ENCODE peak calls at places on chromosomes 7 and 10, in four cellular contexts. One of them, this sample, is unnamed.

GRCh38 chr7:79692015-79692414 is 238.5 kb upstream of the MAGI2 start:
- DNase-seq in GM23248: peak; percentile 83
- DNase-seq in H1: no peak
- DNase-seq in spleen: no peak
- DNase-seq in this sample: no peak

GRCh38 chr10:132272767-132273090 is 35.0 kb downstream of the STK32C start:
- DNase-seq in spleen: no peak
- DNase-seq in GM23248: no peak
- DNase-seq in H1: no peak
- DNase-seq in this sample: no peak

GRCh38 chr7:41873781-41874180 is 170.9 kb upstream of the INHBA start:
- DNase-seq in GM23248: peak; percentile 50
- DNase-seq in H1: no peak
- DNase-seq in spleen: no peak
- DNase-seq in this sample: no peak

GRCh38 chr10:102675887-102676616 is 31.8 kb downstream of the TRIM8 start:
- DNase-seq in spleen: no peak
- DNase-seq in GM23248: peak; percentile 72
- DNase-seq in H1: no peak
- DNase-seq in this sample: no peak

GRCh38 chr7:104535841-104536240 is 207.4 kb downstream of the LHFPL3 start:
- DNase-seq in spleen: no peak
- DNase-seq in H1: no peak
- DNase-seq in GM23248: no peak
- DNase-seq in this sample: no peak

GRCh38 chr10:11877506-11877905 is 54.4 kb downstream of the PROSER2 start:
- DNase-seq in spleen: peak; percentile 64
- DNase-seq in H1: no peak
- DNase-seq in GM23248: no peak
- DNase-seq in this sample: no peak

GRCh38 chr7:92731327-92732063 is 104.9 kb downstream of the CDK6 start:
- DNase-seq in GM23248: peak; percentile 52
- DNase-seq in spleen: no peak
- DNase-seq in H1: no peak
- DNase-seq in this sample: no peak

GRCh38 chr7:129947701-129948100 is 5.1 kb downstream of the UBE2H start:
- DNase-seq in spleen: no peak
- DNase-seq in GM23248: peak; percentile 14
- DNase-seq in H1: no peak
- DNase-seq in this sample: no peak

GRCh38 chr10:17181751-17182150 is 19.7 kb downstream of the TRDMT1 start:
- DNase-seq in GM23248: no peak
- DNase-seq in H1: no peak
- DNase-seq in spleen: no peak
- DNase-seq in this sample: no peak

GRCh38 chr10:12333382-12334185 is 15.8 kb upstream of the CAMK1D start:
- DNase-seq in GM23248: peak; percentile 98
- DNase-seq in spleen: peak; percentile 81
- DNase-seq in H1: no peak
- DNase-seq in this sample: peak; percentile 58

GRCh38 chr7:36408589-36408988 is 18.9 kb downstream of the ANLN start:
- DNase-seq in spleen: no peak
- DNase-seq in GM23248: no peak
- DNase-seq in H1: no peak
- DNase-seq in this sample: no peak

GRCh38 chr10:118610577-118610976 is 15.1 kb upstream of the PRLHR start:
- DNase-seq in H1: no peak
- DNase-seq in spleen: no peak
- DNase-seq in GM23248: no peak
- DNase-seq in this sample: no peak
- H3K27ac ChIP-seq in H1: no peak overlapping the region
- H3K27ac ChIP-seq in spleen: no peak overlapping the region
- H3K27ac ChIP-seq in GM23248: no peak overlapping the region
- H3K27ac ChIP-seq in this sample: no peak overlapping the region

GRCh38 chr7:138720286-138720685 is 19.1 kb upstream of the SVOPL start:
- DNase-seq in H1: no peak
- DNase-seq in GM23248: peak; percentile 61
- DNase-seq in spleen: no peak
- DNase-seq in this sample: no peak
- H3K27ac ChIP-seq in H1: no peak overlapping the region
- H3K27ac ChIP-seq in GM23248: no peak overlapping the region
- H3K27ac ChIP-seq in spleen: no peak overlapping the region
- H3K27ac ChIP-seq in this sample: no peak overlapping the region

GRCh38 chr10:22657028-22657427 is 57.4 kb downstream of the PIP4K2A start:
- DNase-seq in spleen: no peak
- DNase-seq in H1: no peak
- DNase-seq in GM23248: no peak
- DNase-seq in this sample: no peak

GRCh38 chr10:22655312-22655973 is 58.9 kb downstream of the PIP4K2A start:
- DNase-seq in spleen: no peak
- DNase-seq in GM23248: peak; percentile 87
- DNase-seq in H1: no peak
- DNase-seq in this sample: no peak

GRCh38 chr10:22658745-22659410 is 55.5 kb downstream of the PIP4K2A start:
- DNase-seq in GM23248: peak; percentile 50
- DNase-seq in spleen: no peak
- DNase-seq in H1: no peak
- DNase-seq in this sample: no peak

GRCh38 chr10:22657566-22658190 is 56.7 kb downstream of the PIP4K2A start:
- DNase-seq in spleen: no peak
- DNase-seq in GM23248: peak; percentile 75
- DNase-seq in H1: no peak
- DNase-seq in this sample: no peak

GRCh38 chr10:22656056-22656455 is 58.3 kb downstream of the PIP4K2A start:
- DNase-seq in GM23248: no peak
- DNase-seq in H1: no peak
- DNase-seq in spleen: no peak
- DNase-seq in this sample: no peak
- H3K27ac ChIP-seq in GM23248: peak overlapping the region; percentile 20
- H3K27ac ChIP-seq in H1: no peak overlapping the region
- H3K27ac ChIP-seq in spleen: no peak overlapping the region
- H3K27ac ChIP-seq in this sample: peak overlapping the region; percentile 19

DNA sequence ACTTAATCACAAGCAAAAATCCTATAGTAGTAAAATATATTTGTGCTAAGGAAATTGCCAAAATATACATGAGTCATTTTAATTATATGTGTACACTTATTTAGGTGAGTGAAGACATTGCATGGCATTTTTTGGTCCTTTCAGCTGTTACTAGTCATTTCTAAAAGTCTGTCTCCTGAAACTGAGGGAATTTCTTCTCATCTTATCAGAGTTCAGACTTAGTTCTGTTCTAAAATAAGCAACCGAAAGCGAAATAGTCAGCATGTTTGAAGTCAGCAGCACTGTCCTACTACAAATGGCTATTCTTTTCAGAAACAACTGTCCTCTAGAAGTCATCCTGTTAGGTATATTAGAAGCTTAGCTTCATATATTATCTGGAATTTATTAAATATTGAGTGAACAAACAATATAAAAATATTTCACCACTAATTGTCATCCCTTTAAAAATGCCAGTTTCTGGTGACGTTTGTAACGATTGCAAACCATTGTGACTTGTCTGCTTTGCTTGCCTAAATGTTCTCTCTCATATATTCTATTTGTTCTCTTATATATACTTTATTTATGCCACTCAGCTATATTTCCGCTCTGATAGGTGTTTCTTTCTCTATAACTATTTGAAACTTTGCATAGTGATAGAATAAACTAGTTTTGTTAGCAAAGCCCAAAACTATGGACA is 227.4 kb upstream of the KAT6B start:
- DNase-seq in GM23248: peak; percentile 40
- DNase-seq in spleen: no peak
- DNase-seq in H1: no peak
- DNase-seq in this sample: no peak
- H3K27ac ChIP-seq in GM23248: peak overlapping the region; percentile 8
- H3K27ac ChIP-seq in spleen: no peak overlapping the region
- H3K27ac ChIP-seq in H1: no peak overlapping the region
- H3K27ac ChIP-seq in this sample: no peak overlapping the region

DNA sequence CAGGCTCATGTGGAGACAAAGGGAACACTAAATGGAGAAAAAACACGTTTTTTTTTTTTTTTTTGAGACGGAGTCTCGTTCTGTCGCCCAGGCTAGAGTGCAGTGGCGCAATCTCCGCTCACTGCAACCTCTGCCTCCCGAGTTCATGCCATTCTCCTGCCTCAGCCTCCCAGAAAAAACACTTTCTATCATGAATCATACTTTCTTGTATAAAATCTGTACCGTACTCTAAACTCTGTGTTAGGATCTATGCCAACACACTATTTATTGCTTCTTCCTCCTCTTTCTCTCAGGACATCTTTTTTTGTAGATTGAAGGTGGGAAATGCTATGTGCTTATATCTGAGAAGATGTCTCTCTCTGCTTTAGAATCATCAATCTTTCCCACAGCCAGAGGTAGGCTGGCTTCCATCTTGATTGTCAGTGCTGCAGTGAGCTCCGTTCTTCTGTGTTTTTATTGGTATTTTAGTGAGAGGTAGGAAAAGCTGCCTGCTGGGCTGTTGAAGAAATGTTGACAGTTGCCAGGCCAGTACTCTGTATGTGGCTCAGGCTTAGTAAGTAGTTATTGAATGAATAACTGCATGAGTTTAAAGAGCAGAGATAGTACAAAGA is 101.1 kb downstream of the GPR85 start:
- DNase-seq in spleen: no peak
- DNase-seq in GM23248: peak; percentile 77
- DNase-seq in H1: no peak
- DNase-seq in this sample: no peak
- H3K27ac ChIP-seq in spleen: no peak overlapping the region
- H3K27ac ChIP-seq in GM23248: peak overlapping the region; percentile 95
- H3K27ac ChIP-seq in H1: no peak overlapping the region
- H3K27ac ChIP-seq in this sample: no peak overlapping the region

GRCh38 chr7:37943905-37944736 is 23.7 kb downstream of the EPDR1 start:
- DNase-seq in H1: no peak
- DNase-seq in spleen: no peak
- DNase-seq in GM23248: no peak
- DNase-seq in this sample: no peak
- H3K27ac ChIP-seq in H1: no peak overlapping the region
- H3K27ac ChIP-seq in spleen: no peak overlapping the region
- H3K27ac ChIP-seq in GM23248: no peak overlapping the region
- H3K27ac ChIP-seq in this sample: peak overlapping the region; percentile 4

This sample was measured in substantia nigra.